ENCODE peak calls at places on chromosomes 2 and 18, in five cellular contexts. One of them, this sample, is unnamed.

GRCh38 chr18:56298935-56299334 is 339.5 kb downstream of the TXNL1 start:
- DNase-seq in mucosa of descending colon: no peak
- DNase-seq in stimulated activated naive CD8-positive, alpha-beta T cell treated with anti-CD3 and anti-CD28 coated beads, Interleukin-15, Interleukin-2, amounts not matched to agents 100 U/mL and 50 U/mL, for 24 hours: no peak
- DNase-seq in fibroblast of the aortic adventitia: peak; percentile 56
- DNase-seq in pulmonary artery endothelial cell: peak; percentile 27
- DNase-seq in this sample: peak; percentile 37

GRCh38 chr2:37871453-37872191 is 53.5 kb upstream of the RMDN2 start:
- DNase-seq in fibroblast of the aortic adventitia: peak; percentile 49
- DNase-seq in stimulated activated naive CD8-positive, alpha-beta T cell treated with anti-CD3 and anti-CD28 coated beads, Interleukin-15, Interleukin-2, amounts not matched to agents 100 U/mL and 50 U/mL, for 24 hours: no peak
- DNase-seq in mucosa of descending colon: no peak
- DNase-seq in pulmonary artery endothelial cell: no peak
- DNase-seq in this sample: peak; percentile 59

GRCh38 chr18:75588412-75588811 is 160.9 kb upstream of the SMIM21 start:
- DNase-seq in mucosa of descending colon: no peak
- DNase-seq in stimulated activated naive CD8-positive, alpha-beta T cell treated with anti-CD3 and anti-CD28 coated beads, Interleukin-15, Interleukin-2, amounts not matched to agents 100 U/mL and 50 U/mL, for 24 hours: no peak
- DNase-seq in pulmonary artery endothelial cell: no peak
- DNase-seq in fibroblast of the aortic adventitia: no peak
- DNase-seq in this sample: no peak

GRCh38 chr2:39875182-39875913 is 96.3 kb upstream of the THUMPD2 start:
- DNase-seq in fibroblast of the aortic adventitia: peak; percentile 97
- DNase-seq in pulmonary artery endothelial cell: no peak
- DNase-seq in stimulated activated naive CD8-positive, alpha-beta T cell treated with anti-CD3 and anti-CD28 coated beads, Interleukin-15, Interleukin-2, amounts not matched to agents 100 U/mL and 50 U/mL, for 24 hours: no peak
- DNase-seq in mucosa of descending colon: peak; percentile 31
- DNase-seq in this sample: peak; percentile 96

GRCh38 chr18:30485078-30485477 is 557.5 kb downstream of the DSC3 start:
- DNase-seq in mucosa of descending colon: no peak
- DNase-seq in fibroblast of the aortic adventitia: no peak
- DNase-seq in stimulated activated naive CD8-positive, alpha-beta T cell treated with anti-CD3 and anti-CD28 coated beads, Interleukin-15, Interleukin-2, amounts not matched to agents 100 U/mL and 50 U/mL, for 24 hours: no peak
- DNase-seq in pulmonary artery endothelial cell: no peak
- DNase-seq in this sample: no peak

GRCh38 chr2:11628675-11629074 is 41.3 kb downstream of the NTSR2 start:
- DNase-seq in mucosa of descending colon: no peak
- DNase-seq in stimulated activated naive CD8-positive, alpha-beta T cell treated with anti-CD3 and anti-CD28 coated beads, Interleukin-15, Interleukin-2, amounts not matched to agents 100 U/mL and 50 U/mL, for 24 hours: no peak
- DNase-seq in pulmonary artery endothelial cell: no peak
- DNase-seq in fibroblast of the aortic adventitia: no peak
- DNase-seq in this sample: no peak

GRCh38 chr2:129262934-129263333 is 716.5 kb upstream of the RAB6C start:
- DNase-seq in mucosa of descending colon: no peak
- DNase-seq in stimulated activated naive CD8-positive, alpha-beta T cell treated with anti-CD3 and anti-CD28 coated beads, Interleukin-15, Interleukin-2, amounts not matched to agents 100 U/mL and 50 U/mL, for 24 hours: no peak
- DNase-seq in fibroblast of the aortic adventitia: no peak
- DNase-seq in pulmonary artery endothelial cell: no peak
- DNase-seq in this sample: no peak

GRCh38 chr2:263022-263738 is 652 bp downstream of the SH3YL1 start:
- DNase-seq in mucosa of descending colon: peak; percentile 37
- DNase-seq in stimulated activated naive CD8-positive, alpha-beta T cell treated with anti-CD3 and anti-CD28 coated beads, Interleukin-15, Interleukin-2, amounts not matched to agents 100 U/mL and 50 U/mL, for 24 hours: no peak
- DNase-seq in pulmonary artery endothelial cell: no peak
- DNase-seq in fibroblast of the aortic adventitia: no peak
- DNase-seq in this sample: no peak

GRCh38 chr2:127326289-127326945 is 32.5 kb upstream of the ERCC3 start:
- DNase-seq in pulmonary artery endothelial cell: no peak
- DNase-seq in fibroblast of the aortic adventitia: no peak
- DNase-seq in mucosa of descending colon: no peak
- DNase-seq in stimulated activated naive CD8-positive, alpha-beta T cell treated with anti-CD3 and anti-CD28 coated beads, Interleukin-15, Interleukin-2, amounts not matched to agents 100 U/mL and 50 U/mL, for 24 hours: no peak
- DNase-seq in this sample: no peak

GRCh38 chr18:24019641-24020331 is 5.2 kb downstream of the TTC39C start:
- DNase-seq in fibroblast of the aortic adventitia: no peak
- DNase-seq in mucosa of descending colon: no peak
- DNase-seq in stimulated activated naive CD8-positive, alpha-beta T cell treated with anti-CD3 and anti-CD28 coated beads, Interleukin-15, Interleukin-2, amounts not matched to agents 100 U/mL and 50 U/mL, for 24 hours: peak; percentile 48
- DNase-seq in pulmonary artery endothelial cell: no peak
- DNase-seq in this sample: no peak

GRCh38 chr2:54672587-54673456 is 50.6 kb upstream of the EML6 start:
- DNase-seq in stimulated activated naive CD8-positive, alpha-beta T cell treated with anti-CD3 and anti-CD28 coated beads, Interleukin-15, Interleukin-2, amounts not matched to agents 100 U/mL and 50 U/mL, for 24 hours: no peak
- DNase-seq in fibroblast of the aortic adventitia: peak; percentile 60
- DNase-seq in mucosa of descending colon: peak; percentile 33
- DNase-seq in pulmonary artery endothelial cell: no peak
- DNase-seq in this sample: no peak

GRCh38 chr18:50879302-50880107 is 587 bp downstream of the ME2 start:
- DNase-seq in mucosa of descending colon: peak; percentile 55
- DNase-seq in stimulated activated naive CD8-positive, alpha-beta T cell treated with anti-CD3 and anti-CD28 coated beads, Interleukin-15, Interleukin-2, amounts not matched to agents 100 U/mL and 50 U/mL, for 24 hours: no peak
- DNase-seq in pulmonary artery endothelial cell: no peak
- DNase-seq in fibroblast of the aortic adventitia: peak; percentile 57
- DNase-seq in this sample: peak; percentile 62

GRCh38 chr2:11680901-11681721 is 11.1 kb upstream of the NTSR2 start:
- DNase-seq in stimulated activated naive CD8-positive, alpha-beta T cell treated with anti-CD3 and anti-CD28 coated beads, Interleukin-15, Interleukin-2, amounts not matched to agents 100 U/mL and 50 U/mL, for 24 hours: no peak
- DNase-seq in pulmonary artery endothelial cell: no peak
- DNase-seq in mucosa of descending colon: no peak
- DNase-seq in fibroblast of the aortic adventitia: no peak
- DNase-seq in this sample: no peak

GRCh38 chr2:28926837-28927236 is 32.4 kb downstream of the WDR43 start:
- DNase-seq in mucosa of descending colon: no peak
- DNase-seq in stimulated activated naive CD8-positive, alpha-beta T cell treated with anti-CD3 and anti-CD28 coated beads, Interleukin-15, Interleukin-2, amounts not matched to agents 100 U/mL and 50 U/mL, for 24 hours: no peak
- DNase-seq in pulmonary artery endothelial cell: no peak
- DNase-seq in fibroblast of the aortic adventitia: no peak
- DNase-seq in this sample: no peak

GRCh38 chr2:218895326-218895725 is 14.7 kb downstream of the WNT10A start:
- DNase-seq in pulmonary artery endothelial cell: no peak
- DNase-seq in stimulated activated naive CD8-positive, alpha-beta T cell treated with anti-CD3 and anti-CD28 coated beads, Interleukin-15, Interleukin-2, amounts not matched to agents 100 U/mL and 50 U/mL, for 24 hours: no peak
- DNase-seq in mucosa of descending colon: no peak
- DNase-seq in fibroblast of the aortic adventitia: no peak
- DNase-seq in this sample: no peak

GRCh38 chr2:20670315-20671035 is 3.5 kb downstream of the GDF7 start:
- DNase-seq in pulmonary artery endothelial cell: no peak
- DNase-seq in mucosa of descending colon: no peak
- DNase-seq in fibroblast of the aortic adventitia: no peak
- DNase-seq in stimulated activated naive CD8-positive, alpha-beta T cell treated with anti-CD3 and anti-CD28 coated beads, Interleukin-15, Interleukin-2, amounts not matched to agents 100 U/mL and 50 U/mL, for 24 hours: no peak
- DNase-seq in this sample: no peak

GRCh38 chr2:217902281-217903141 is 100.3 kb downstream of the TNS1 start:
- DNase-seq in fibroblast of the aortic adventitia: peak; percentile 79
- DNase-seq in mucosa of descending colon: peak; percentile 72
- DNase-seq in pulmonary artery endothelial cell: peak; percentile 44
- DNase-seq in stimulated activated naive CD8-positive, alpha-beta T cell treated with anti-CD3 and anti-CD28 coated beads, Interleukin-15, Interleukin-2, amounts not matched to agents 100 U/mL and 50 U/mL, for 24 hours: peak; percentile 35
- DNase-seq in this sample: peak; percentile 50

GRCh38 chr2:240570531-240571313 is 2.4 kb downstream of the RNPEPL1 start:
- DNase-seq in stimulated activated naive CD8-positive, alpha-beta T cell treated with anti-CD3 and anti-CD28 coated beads, Interleukin-15, Interleukin-2, amounts not matched to agents 100 U/mL and 50 U/mL, for 24 hours: no peak
- DNase-seq in pulmonary artery endothelial cell: no peak
- DNase-seq in fibroblast of the aortic adventitia: no peak
- DNase-seq in mucosa of descending colon: no peak
- DNase-seq in this sample: no peak

GRCh38 chr2:127632592-127633489 is 13.1 kb upstream of the GPR17 start:
- DNase-seq in fibroblast of the aortic adventitia: no peak
- DNase-seq in mucosa of descending colon: no peak
- DNase-seq in stimulated activated naive CD8-positive, alpha-beta T cell treated with anti-CD3 and anti-CD28 coated beads, Interleukin-15, Interleukin-2, amounts not matched to agents 100 U/mL and 50 U/mL, for 24 hours: no peak
- DNase-seq in pulmonary artery endothelial cell: no peak
- DNase-seq in this sample: no peak

GRCh38 chr18:42064109-42064508 is 109.1 kb downstream of the PIK3C3 start:
- DNase-seq in stimulated activated naive CD8-positive, alpha-beta T cell treated with anti-CD3 and anti-CD28 coated beads, Interleukin-15, Interleukin-2, amounts not matched to agents 100 U/mL and 50 U/mL, for 24 hours: no peak
- DNase-seq in mucosa of descending colon: no peak
- DNase-seq in fibroblast of the aortic adventitia: no peak
- DNase-seq in pulmonary artery endothelial cell: no peak
- DNase-seq in this sample: no peak

GRCh38 chr2:173572848-173573247 is 218.2 kb downstream of the CDCA7 start:
- DNase-seq in fibroblast of the aortic adventitia: no peak
- DNase-seq in stimulated activated naive CD8-positive, alpha-beta T cell treated with anti-CD3 and anti-CD28 coated beads, Interleukin-15, Interleukin-2, amounts not matched to agents 100 U/mL and 50 U/mL, for 24 hours: no peak
- DNase-seq in pulmonary artery endothelial cell: no peak
- DNase-seq in mucosa of descending colon: no peak
- DNase-seq in this sample: no peak

GRCh38 chr18:27964811-27965210 is 212.1 kb downstream of the CDH2 start:
- DNase-seq in mucosa of descending colon: no peak
- DNase-seq in fibroblast of the aortic adventitia: peak; percentile 43
- DNase-seq in stimulated activated naive CD8-positive, alpha-beta T cell treated with anti-CD3 and anti-CD28 coated beads, Interleukin-15, Interleukin-2, amounts not matched to agents 100 U/mL and 50 U/mL, for 24 hours: no peak
- DNase-seq in pulmonary artery endothelial cell: no peak
- DNase-seq in this sample: peak; percentile 64

GRCh38 chr2:239678666-239679296 is 278.0 kb upstream of the HDAC4 start:
- DNase-seq in pulmonary artery endothelial cell: no peak
- DNase-seq in fibroblast of the aortic adventitia: no peak
- DNase-seq in stimulated activated naive CD8-positive, alpha-beta T cell treated with anti-CD3 and anti-CD28 coated beads, Interleukin-15, Interleukin-2, amounts not matched to agents 100 U/mL and 50 U/mL, for 24 hours: no peak
- DNase-seq in mucosa of descending colon: no peak
- DNase-seq in this sample: no peak

GRCh38 chr2:217787160-217787877 is 215.5 kb downstream of the TNS1 start:
- DNase-seq in pulmonary artery endothelial cell: no peak
- DNase-seq in mucosa of descending colon: no peak
- DNase-seq in fibroblast of the aortic adventitia: no peak
- DNase-seq in stimulated activated naive CD8-positive, alpha-beta T cell treated with anti-CD3 and anti-CD28 coated beads, Interleukin-15, Interleukin-2, amounts not matched to agents 100 U/mL and 50 U/mL, for 24 hours: no peak
- DNase-seq in this sample: no peak

GRCh38 chr2:143263045-143263625 is 133.9 kb downstream of the ARHGAP15 start:
- DNase-seq in mucosa of descending colon: no peak
- DNase-seq in stimulated activated naive CD8-positive, alpha-beta T cell treated with anti-CD3 and anti-CD28 coated beads, Interleukin-15, Interleukin-2, amounts not matched to agents 100 U/mL and 50 U/mL, for 24 hours: no peak
- DNase-seq in pulmonary artery endothelial cell: no peak
- DNase-seq in fibroblast of the aortic adventitia: no peak
- DNase-seq in this sample: no peak

GRCh38 chr2:38233231-38233983 is 143.7 kb downstream of the ATL2 start:
- DNase-seq in pulmonary artery endothelial cell: no peak
- DNase-seq in mucosa of descending colon: no peak
- DNase-seq in stimulated activated naive CD8-positive, alpha-beta T cell treated with anti-CD3 and anti-CD28 coated beads, Interleukin-15, Interleukin-2, amounts not matched to agents 100 U/mL and 50 U/mL, for 24 hours: no peak
- DNase-seq in fibroblast of the aortic adventitia: peak; percentile 91
- DNase-seq in this sample: peak; percentile 83

GRCh38 chr2:54419386-54419785 is 36.7 kb upstream of the SPTBN1 start:
- DNase-seq in pulmonary artery endothelial cell: no peak
- DNase-seq in fibroblast of the aortic adventitia: no peak
- DNase-seq in stimulated activated naive CD8-positive, alpha-beta T cell treated with anti-CD3 and anti-CD28 coated beads, Interleukin-15, Interleukin-2, amounts not matched to agents 100 U/mL and 50 U/mL, for 24 hours: no peak
- DNase-seq in mucosa of descending colon: no peak
- DNase-seq in this sample: no peak

GRCh38 chr2:1817256-1818127 is 73.2 kb upstream of the PXDN start:
- DNase-seq in pulmonary artery endothelial cell: no peak
- DNase-seq in fibroblast of the aortic adventitia: peak; percentile 98
- DNase-seq in stimulated activated naive CD8-positive, alpha-beta T cell treated with anti-CD3 and anti-CD28 coated beads, Interleukin-15, Interleukin-2, amounts not matched to agents 100 U/mL and 50 U/mL, for 24 hours: peak; percentile 71
- DNase-seq in mucosa of descending colon: peak; percentile 76
- DNase-seq in this sample: peak; percentile 98

GRCh38 chr2:90077948-90078347 is 1386.5 kb downstream of the RPIA start:
- DNase-seq in mucosa of descending colon: no peak
- DNase-seq in fibroblast of the aortic adventitia: no peak
- DNase-seq in pulmonary artery endothelial cell: no peak
- DNase-seq in stimulated activated naive CD8-positive, alpha-beta T cell treated with anti-CD3 and anti-CD28 coated beads, Interleukin-15, Interleukin-2, amounts not matched to agents 100 U/mL and 50 U/mL, for 24 hours: no peak
- DNase-seq in this sample: no peak

GRCh38 chr2:119196301-119197124 is 27.1 kb upstream of the STEAP3 start:
- DNase-seq in stimulated activated naive CD8-positive, alpha-beta T cell treated with anti-CD3 and anti-CD28 coated beads, Interleukin-15, Interleukin-2, amounts not matched to agents 100 U/mL and 50 U/mL, for 24 hours: no peak
- DNase-seq in pulmonary artery endothelial cell: peak; percentile 45
- DNase-seq in mucosa of descending colon: no peak
- DNase-seq in fibroblast of the aortic adventitia: peak; percentile 57
- DNase-seq in this sample: no peak

GRCh38 chr18:8397034-8397433 is 212.2 kb upstream of the RAB12 start:
- DNase-seq in pulmonary artery endothelial cell: no peak
- DNase-seq in mucosa of descending colon: no peak
- DNase-seq in fibroblast of the aortic adventitia: no peak
- DNase-seq in stimulated activated naive CD8-positive, alpha-beta T cell treated with anti-CD3 and anti-CD28 coated beads, Interleukin-15, Interleukin-2, amounts not matched to agents 100 U/mL and 50 U/mL, for 24 hours: no peak
- DNase-seq in this sample: no peak

GRCh38 chr18:77334876-77335275 is 85.2 kb downstream of the GALR1 start:
- DNase-seq in mucosa of descending colon: no peak
- DNase-seq in stimulated activated naive CD8-positive, alpha-beta T cell treated with anti-CD3 and anti-CD28 coated beads, Interleukin-15, Interleukin-2, amounts not matched to agents 100 U/mL and 50 U/mL, for 24 hours: no peak
- DNase-seq in pulmonary artery endothelial cell: no peak
- DNase-seq in fibroblast of the aortic adventitia: no peak
- DNase-seq in this sample: no peak

GRCh38 chr2:78992807-78993517 is 32.5 kb upstream of the REG3G start:
- DNase-seq in fibroblast of the aortic adventitia: no peak
- DNase-seq in mucosa of descending colon: peak; percentile 42
- DNase-seq in pulmonary artery endothelial cell: no peak
- DNase-seq in stimulated activated naive CD8-positive, alpha-beta T cell treated with anti-CD3 and anti-CD28 coated beads, Interleukin-15, Interleukin-2, amounts not matched to agents 100 U/mL and 50 U/mL, for 24 hours: no peak
- DNase-seq in this sample: no peak

GRCh38 chr2:205276071-205276777 is 406.1 kb upstream of the NRP2 start:
- DNase-seq in stimulated activated naive CD8-positive, alpha-beta T cell treated with anti-CD3 and anti-CD28 coated beads, Interleukin-15, Interleukin-2, amounts not matched to agents 100 U/mL and 50 U/mL, for 24 hours: no peak
- DNase-seq in fibroblast of the aortic adventitia: no peak
- DNase-seq in pulmonary artery endothelial cell: no peak
- DNase-seq in mucosa of descending colon: no peak
- DNase-seq in this sample: no peak

GRCh38 chr2:27717070-27717453 is 53.4 kb downstream of the SLC4A1AP start:
- DNase-seq in pulmonary artery endothelial cell: no peak
- DNase-seq in fibroblast of the aortic adventitia: no peak
- DNase-seq in stimulated activated naive CD8-positive, alpha-beta T cell treated with anti-CD3 and anti-CD28 coated beads, Interleukin-15, Interleukin-2, amounts not matched to agents 100 U/mL and 50 U/mL, for 24 hours: peak; percentile 23
- DNase-seq in mucosa of descending colon: no peak
- DNase-seq in this sample: peak; percentile 71

GRCh38 chr18:31268985-31269406 is 49.0 kb upstream of the DSG1 start:
- DNase-seq in mucosa of descending colon: peak; percentile 24
- DNase-seq in pulmonary artery endothelial cell: no peak
- DNase-seq in fibroblast of the aortic adventitia: no peak
- DNase-seq in stimulated activated naive CD8-positive, alpha-beta T cell treated with anti-CD3 and anti-CD28 coated beads, Interleukin-15, Interleukin-2, amounts not matched to agents 100 U/mL and 50 U/mL, for 24 hours: no peak
- DNase-seq in this sample: no peak

GRCh38 chr2:145123606-145124005 is 603.7 kb upstream of the ZEB2 start:
- DNase-seq in stimulated activated naive CD8-positive, alpha-beta T cell treated with anti-CD3 and anti-CD28 coated beads, Interleukin-15, Interleukin-2, amounts not matched to agents 100 U/mL and 50 U/mL, for 24 hours: no peak
- DNase-seq in fibroblast of the aortic adventitia: peak; percentile 72
- DNase-seq in pulmonary artery endothelial cell: no peak
- DNase-seq in mucosa of descending colon: peak; percentile 47
- DNase-seq in this sample: no peak